ENCODE peak calls at places on chromosomes 11 and 22, in five cellular contexts. H is NT2/D1, E is ELR, X is esophagus squamous epithelium, C is T follicular helper cell. R is an unnamed sample.

GRCh38 chr22:24305260-24305692 is 34.6 kb downstream of the SPECC1L start:
- DNase-seq in H (no peak), E (peak; percentile 27), X (no peak), C (no peak), R (no peak)

GRCh38 chr22:42994917-42995562 is 19.9 kb downstream of the PACSIN2 start:
- DNase-seq in H (no peak), E (peak; percentile 87), X (no peak), C (no peak), R (no peak)

GRCh38 chr11:130622126-130622525 is 173.7 kb downstream of the ADAMTS15 start:
- DNase-seq in H (no peak), E (no peak), X (no peak), C (no peak), R (no peak)

GRCh38 chr11:6319879-6320410 is 356 bp downstream of the CAVIN3 start:
- DNase-seq in H (peak; percentile 51), E (peak; percentile 93), X (peak; percentile 57), C (no peak), R (no peak)

GRCh38 chr11:31656051-31656450 is 146.5 kb downstream of the ELP4 start:
- DNase-seq in H (no peak), E (peak; percentile 38), X (no peak), C (no peak), R (no peak)

GRCh38 chr11:86288776-86289507 is 13.1 kb upstream of the HIKESHI start:
- DNase-seq in H (no peak), E (no peak), X (no peak), C (no peak), R (no peak)

GRCh38 chr11:90321018-90321417 is 98.2 kb upstream of the CHORDC1 start:
- DNase-seq in H (no peak), E (no peak), X (no peak), C (no peak), R (no peak)

GRCh38 chr11:71322192-71322735 is 69.9 kb upstream of the SHANK2 start:
- DNase-seq in H (no peak), E (no peak), X (no peak), C (no peak), R (no peak)

GRCh38 chr11:13896175-13896989 is 66.1 kb upstream of the SPON1 start:
- DNase-seq in H (no peak), E (no peak), X (no peak), C (no peak), R (no peak)

GRCh38 chr22:19383292-19383691 is 48.2 kb downstream of the HIRA start:
- DNase-seq in H (no peak), E (no peak), X (no peak), C (no peak), R (no peak)

GRCh38 chr22:36738416-36739020 is 35.0 kb upstream of the CACNG2 start:
- DNase-seq in H (no peak), E (no peak), X (no peak), C (no peak), R (no peak)

GRCh38 chr11:31050061-31050790 is 319.3 kb downstream of the DCDC1 start:
- DNase-seq in H (no peak), E (no peak), X (no peak), C (no peak), R (no peak)

GRCh38 chr11:112166561-112166960 is 611 bp upstream of the TEX12 start:
- DNase-seq in H (no peak), E (no peak), X (no peak), C (no peak), R (no peak)

GRCh38 chr11:101439488-101439887 is 144.3 kb downstream of the TRPC6 start:
- DNase-seq in H (no peak), E (no peak), X (no peak), C (no peak), R (no peak)

GRCh38 chr11:124669193-124669592 is 4.3 kb downstream of the SIAE start:
- DNase-seq in H (no peak), E (peak; percentile 57), X (no peak), C (peak; percentile 33), R (no peak)

GRCh38 chr22:43424201-43424600 is 12.4 kb downstream of the MPPED1 start:
- DNase-seq in H (no peak), E (no peak), X (no peak), C (no peak), R (no peak)

GRCh38 chr11:63945482-63946163 is 6.8 kb downstream of the NAA40 start:
- DNase-seq in H (peak; percentile 22), E (peak; percentile 80), X (no peak), C (peak; percentile 28), R (peak; percentile 66)

GRCh38 chr11:107545101-107545514 is 20.4 kb downstream of the ALKBH8 start:
- DNase-seq in H (no peak), E (peak; percentile 90), X (no peak), C (no peak), R (no peak)

GRCh38 chr11:60951909-60952741 is at the start of gene SLC15A3:
- DNase-seq in H (no peak), E (peak; percentile 55), X (peak; percentile 65), C (no peak), R (no peak)

GRCh38 chr11:73648629-73649046 is 2.3 kb downstream of the PLEKHB1 start:
- DNase-seq in H (no peak), E (no peak), X (no peak), C (no peak), R (no peak)

GRCh38 chr11:2194877-2195755 is 23.5 kb upstream of the TH start:
- DNase-seq in H (peak; percentile 39), E (peak; percentile 58), X (no peak), C (no peak), R (no peak)

GRCh38 chr11:131674051-131674755 is 303.8 kb downstream of the NTM start:
- DNase-seq in H (peak; percentile 49), E (peak; percentile 68), X (no peak), C (no peak), R (peak; percentile 27)

GRCh38 chr11:59680287-59681154 is 11.7 kb upstream of the PATL1 start:
- DNase-seq in H (peak; percentile 80), E (peak; percentile 85), X (no peak), C (peak; percentile 27), R (no peak)

GRCh38 chr11:112294688-112295340 is 34.2 kb upstream of the PLET1 start:
- DNase-seq in H (no peak), E (no peak), X (no peak), C (no peak), R (no peak)

GRCh38 chr22:40396882-40397281 is 26.5 kb downstream of the SGSM3 start:
- DNase-seq in H (no peak), E (peak; percentile 53), X (no peak), C (no peak), R (no peak)

GRCh38 chr11:2222479-2222878 is 47.9 kb downstream of the ASCL2 start:
- DNase-seq in H (no peak), E (no peak), X (no peak), C (no peak), R (no peak)

R was measured in cerebellar nuclear complex.